ENCODE peak calls at places on chromosome 11, in four cellular contexts. L, J, X and B are unnamed samples.

GRCh38 chr11:120652705-120653335 is 141.3 kb downstream of the GRIK4 start:
- DNase-seq in X (peak; percentile 20), J (no peak), L (no peak), B (no peak)

GRCh38 chr11:61749607-61750217 is 2.7 kb upstream of the MYRF start:
- DNase-seq in L (no peak), X (no peak), J (no peak), B (no peak)

GRCh38 chr11:45906096-45906682 is 882 bp downstream of the FREY1 start:
- DNase-seq in X (peak; percentile 20), J (peak; percentile 43), L (no peak), B (no peak)

GRCh38 chr11:121328213-121328966 is 35.8 kb downstream of the SC5D start:
- DNase-seq in J (no peak), X (no peak), L (no peak), B (no peak)

GRCh38 chr11:23729088-23729487 is 767.8 kb upstream of the LUZP2 start:
- DNase-seq in X (no peak), J (no peak), L (no peak), B (peak; percentile 21)

GRCh38 chr11:96481204-96481603 is 91.4 kb downstream of the JRKL start:
- DNase-seq in X (peak; percentile 18), J (no peak), L (no peak), B (no peak)

GRCh38 chr11:57493507-57494503 is 21.7 kb downstream of the SLC43A1 start:
- DNase-seq in L (peak; percentile 93), X (peak; percentile 35), J (peak; percentile 94), B (peak; percentile 48)

GRCh38 chr11:119919656-119920055 is 190.7 kb upstream of the NECTIN1 start:
- DNase-seq in L (no peak), J (no peak), X (no peak), B (no peak)

GRCh38 chr11:39365809-39366436 is 2093.5 kb downstream of the LRRC4C start:
- DNase-seq in X (peak; percentile 40), L (no peak), J (no peak), B (peak; percentile 5)

GRCh38 chr11:15158351-15159015 is 43.8 kb downstream of the INSC start:
- DNase-seq in J (no peak), X (peak; percentile 96), L (no peak), B (no peak)

GRCh38 chr11:2298795-2299747 is 2.6 kb downstream of the C11orf21 start:
- DNase-seq in J (peak; percentile 76), L (peak; percentile 68), X (no peak), B (peak; percentile 36)

GRCh38 chr11:92449222-92449621 is 224.6 kb downstream of the FAT3 start:
- DNase-seq in J (no peak), X (no peak), L (no peak), B (no peak)

GRCh38 chr11:120223793-120224192 is 13.0 kb downstream of the OAF start:
- DNase-seq in X (no peak), L (no peak), J (no peak), B (no peak)

GRCh38 chr11:33658195-33658900 is 42.3 kb downstream of the C11orf91 start:
- DNase-seq in L (no peak), J (peak; percentile 63), X (no peak), B (no peak)

GRCh38 chr11:19953909-19954308 is 206.4 kb downstream of the DBX1 start:
- DNase-seq in J (peak; percentile 42), L (no peak), X (peak; percentile 92), B (no peak)

GRCh38 chr11:108970221-108970991 is 305.5 kb downstream of the DDX10 start:
- DNase-seq in X (no peak), L (no peak), J (no peak), B (no peak)
- H2BK15ac ChIP-seq in X (peak overlapping the region; percentile 31), L (no peak overlapping the region), J (no peak overlapping the region), B (no peak overlapping the region)

GRCh38 chr11:126339073-126339865 is 16.2 kb upstream of the ST3GAL4 start:
- DNase-seq in J (no peak), X (peak; percentile 82), L (no peak), B (no peak)
- H2BK12ac ChIP-seq in J (no peak overlapping the region), X (no peak overlapping the region), L (no peak overlapping the region), B (no peak overlapping the region)

GRCh38 chr11:132033051-132033450 is 662.6 kb downstream of the NTM start:
- DNase-seq in J (no peak), X (no peak), L (no peak), B (no peak)
- H2BK15ac ChIP-seq in J (no peak overlapping the region), X (no peak overlapping the region), L (no peak overlapping the region), B (no peak overlapping the region)

GRCh38 chr11:64317961-64318693 is at the start of gene PRDX5:
- DNase-seq in X (peak; percentile 97), J (peak; percentile 94), L (peak; percentile 90), B (peak; percentile 95)
- H2BK12ac ChIP-seq in X (peak within 1 kb of the TSS; percentile 18), J (no peak within 1 kb of the TSS), L (peak within 1 kb of the TSS; percentile 60), B (no peak within 1 kb of the TSS)

GRCh38 chr11:112024778-112025678 is at the start of gene DLAT:
- DNase-seq in L (peak; percentile 97), X (peak; percentile 87), J (peak; percentile 97), B (peak; percentile 95)

GRCh38 chr11:112023104-112023503 is 2.1 kb upstream of the DLAT start:
- DNase-seq in L (no peak), X (no peak), J (no peak), B (no peak)

GRCh38 chr11:112025682-112026081 is 474 bp downstream of the DLAT start:
- DNase-seq in X (peak; percentile 62), J (no peak), L (no peak), B (no peak)

GRCh38 chr11:112029460-112029859 is 4.3 kb downstream of the DLAT start:
- DNase-seq in L (no peak), J (no peak), X (no peak), B (no peak)

DNA sequence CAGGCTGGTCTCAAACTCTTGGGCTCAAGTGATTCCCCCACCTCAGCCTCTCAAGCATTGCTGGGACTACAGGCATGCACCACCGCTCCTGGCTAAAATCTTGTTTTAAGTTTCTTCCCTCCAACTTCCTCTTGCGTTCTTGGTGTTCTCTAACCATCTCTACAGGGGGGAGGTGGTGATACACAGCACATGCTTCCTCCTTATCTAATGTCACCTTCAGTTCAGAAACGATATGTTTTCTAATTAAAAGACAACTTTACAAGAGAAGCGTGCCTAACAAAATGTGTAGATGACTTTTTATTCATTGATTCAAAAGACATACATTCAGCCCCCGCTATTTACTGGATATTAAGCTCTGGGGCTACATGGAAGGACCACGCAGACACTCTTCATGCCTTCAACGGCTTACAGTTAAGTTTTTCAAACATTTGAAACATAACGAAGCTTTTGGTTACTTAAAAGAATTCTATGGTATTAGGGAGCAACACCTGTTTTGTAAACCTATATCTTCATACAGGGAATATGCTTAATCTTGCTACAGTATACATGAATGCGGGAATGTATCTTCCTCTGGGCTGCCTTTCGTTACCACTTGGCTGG is 930 bp upstream of the DLAT start:
- DNase-seq in X (no peak), J (no peak), L (no peak), B (peak; percentile 14)
- H2BK15ac ChIP-seq in X (no peak overlapping the region), J (no peak overlapping the region), L (no peak overlapping the region), B (no peak overlapping the region)

GRCh38 chr11:107397357-107397756 is 60.3 kb downstream of the CWF19L2 start:
- DNase-seq in X (no peak), J (peak; percentile 71), L (no peak), B (no peak)
- H2BK12ac ChIP-seq in X (no peak overlapping the region), J (no peak overlapping the region), L (no peak overlapping the region), B (no peak overlapping the region)

DNA sequence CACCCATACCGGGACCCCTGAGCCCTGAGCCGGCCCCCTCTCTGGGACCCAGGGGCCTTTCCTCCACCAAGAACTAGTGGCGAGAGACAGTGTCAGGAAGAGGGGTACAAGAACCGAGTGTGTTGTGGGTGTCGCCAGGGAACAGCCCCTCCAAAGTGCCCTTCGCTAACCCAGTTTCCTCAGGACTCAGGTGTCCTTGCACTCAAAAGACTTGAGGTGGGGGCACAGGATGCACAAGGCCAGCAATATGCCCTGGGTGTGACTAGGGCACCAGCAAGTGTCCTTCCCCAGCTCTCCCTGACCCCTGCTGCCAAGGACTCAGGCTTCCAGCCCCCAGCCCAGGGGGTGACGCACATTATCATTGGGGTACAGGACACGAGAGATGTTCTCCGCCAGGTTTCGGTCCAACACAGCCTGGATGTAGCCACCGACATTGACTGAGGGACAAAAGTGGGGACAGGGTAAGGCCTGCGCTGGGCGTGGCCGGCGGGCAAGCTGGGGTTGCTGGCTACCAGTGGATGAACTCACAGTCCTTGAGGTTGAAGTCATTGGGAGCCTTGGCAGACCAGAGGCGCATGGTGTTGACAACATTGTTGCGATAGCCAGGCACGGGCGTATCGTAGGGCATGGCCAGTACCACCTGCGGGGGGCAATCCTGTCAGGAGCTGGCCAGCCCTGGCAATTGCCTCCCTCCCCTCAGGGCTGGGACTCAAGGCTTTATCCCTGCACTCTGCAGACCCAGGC is 4.7 kb downstream of the PYGM start:
- DNase-seq in X (no peak), L (no peak), J (no peak), B (no peak)
- H2BK15ac ChIP-seq in X (peak overlapping the region; percentile 12), L (peak overlapping the region; percentile 67), J (no peak overlapping the region), B (no peak overlapping the region)